ENCODE peak calls at places on chromosomes 4 and X, in ten cellular contexts. H is PC-3; E is lung; C is AG08395; D is A549; O is M059J; G is GM06990; Q is iris pigment epithelial cell; Z is progenitor cell of endocrine pancreas; W is stimulated activated CD8-positive, alpha-beta memory T cell treated with anti-CD3 and anti-CD28 coated beads, Interleukin-2, amount 100 ng/mL, for 1 hour. N is an unnamed sample.

GRCh38 chr4:94974773-94975172 is 217.0 kb downstream of the BMPR1B start:
- DNase-seq in H (peak), E (no peak), C (peak), D (peak), O (peak), G (no peak), Q (peak), Z (no peak), W (no peak), N (peak)

GRCh38 chr4:113336556-113336955 is 287.1 kb downstream of the ANK2 start:
- DNase-seq in H (peak), E (no peak), C (no peak), D (no peak), O (peak), G (no peak), Q (no peak), Z (no peak), W (no peak), N (no peak)

GRCh38 chr4:82774711-82775171 is 23.9 kb downstream of the SCD5 start:
- DNase-seq in H (no peak), E (no peak), C (no peak), D (no peak), O (peak), G (no peak), Q (no peak), Z (no peak), W (no peak), N (no peak)

GRCh38 chr4:75248770-75249467 is 265.3 kb downstream of the RCHY1 start:
- DNase-seq in H (peak), E (no peak), C (no peak), D (no peak), O (peak), G (no peak), Q (no peak), Z (no peak), W (no peak), N (peak)

GRCh38 chr4:84547211-84547610 is 35.7 kb upstream of the CDS1 start:
- DNase-seq in H (no peak), E (no peak), C (no peak), D (no peak), O (no peak), G (no peak), Q (peak), Z (no peak), W (no peak), N (peak)

GRCh38 chr4:86544313-86544966 is 49.7 kb upstream of the PTPN13 start:
- DNase-seq in H (no peak), E (no peak), C (no peak), D (no peak), O (peak), G (peak), Q (no peak), Z (no peak), W (no peak), N (no peak)

GRCh38 chrX:111483876-111484275 is 27.6 kb upstream of the SERTM2 start:
- DNase-seq in H (no peak), E (no peak), C (no peak), D (no peak), O (no peak), G (no peak), Q (no peak), Z (no peak), W (no peak), N (no peak)

GRCh38 chr4:182745268-182745667 is 171.9 kb downstream of the DCTD start:
- DNase-seq in H (peak), E (no peak), C (no peak), D (no peak), O (peak), G (no peak), Q (no peak), Z (no peak), W (no peak), N (no peak)

GRCh38 chrX:12013220-12013619 is 125.1 kb upstream of the FRMPD4 start:
- DNase-seq in H (peak), E (no peak), C (peak), D (peak), O (peak), G (no peak), Q (peak), Z (no peak), W (no peak), N (peak)

GRCh38 chrX:25721564-25721963 is 416.6 kb upstream of the MAGEB18 start:
- DNase-seq in H (peak), E (no peak), C (no peak), D (peak), O (no peak), G (no peak), Q (peak), Z (no peak), W (no peak), N (peak)

GRCh38 chrX:51178352-51178751 is 154.3 kb upstream of the NUDT10 start:
- DNase-seq in H (no peak), E (no peak), C (no peak), D (no peak), O (no peak), G (no peak), Q (no peak), Z (no peak), W (no peak), N (no peak)

GRCh38 chr4:41977709-41978108 is 3.8 kb upstream of the DCAF4L1 start:
- DNase-seq in H (no peak), E (no peak), C (peak), D (no peak), O (peak), G (no peak), Q (peak), Z (no peak), W (no peak), N (no peak)

GRCh38 chrX:86002076-86002896 is 45.1 kb downstream of the CHM start:
- DNase-seq in H (peak), E (no peak), C (no peak), D (peak), O (peak), G (no peak), Q (peak), Z (peak), W (no peak), N (peak)

GRCh38 chr4:155946486-155946885 is 7.2 kb downstream of the CTSO start:
- DNase-seq in H (no peak), E (no peak), C (no peak), D (no peak), O (peak), G (no peak), Q (peak), Z (no peak), W (no peak), N (peak)

GRCh38 chr4:8710946-8711345 is 118.4 kb downstream of the CPZ start:
- DNase-seq in H (no peak), E (no peak), C (no peak), D (no peak), O (no peak), G (no peak), Q (no peak), Z (no peak), W (no peak), N (no peak)

GRCh38 chr4:26076000-26076587 is 162.1 kb downstream of the SMIM20 start:
- DNase-seq in H (peak), E (no peak), C (peak), D (no peak), O (peak), G (peak), Q (peak), Z (no peak), W (no peak), N (peak)